ENCODE peak calls at places on chromosomes 6 and 20, in ten cellular contexts. One of them, this sample, is unnamed.

GRCh38 chr6:14130431-14131075 is 13.0 kb downstream of the CD83 start:
- DNase-seq in EH: no peak
- DNase-seq in CMK: no peak
- DNase-seq in NCI-H1092 treated with DMSO at 0.1 percent for 48 hours: no peak
- DNase-seq in heart right ventricle: no peak
- DNase-seq in head of caudate nucleus: no peak
- DNase-seq in substantia nigra: no peak
- DNase-seq in astrocyte of the cerebellum: no peak
- DNase-seq in activated CD4-positive, alpha-beta memory T cell treated with anti-CD3 and anti-CD28 coated beads for 36 hours: no peak
- DNase-seq in astrocyte: peak; percentile 27
- DNase-seq in this sample: no peak

GRCh38 chr20:22744341-22745193 is 160.2 kb upstream of the FOXA2 start:
- DNase-seq in EH: peak; percentile 17
- DNase-seq in CMK: no peak
- DNase-seq in NCI-H1092 treated with DMSO at 0.1 percent for 48 hours: no peak
- DNase-seq in heart right ventricle: no peak
- DNase-seq in head of caudate nucleus: no peak
- DNase-seq in substantia nigra: no peak
- DNase-seq in astrocyte of the cerebellum: no peak
- DNase-seq in activated CD4-positive, alpha-beta memory T cell treated with anti-CD3 and anti-CD28 coated beads for 36 hours: no peak
- DNase-seq in astrocyte: no peak
- DNase-seq in this sample: no peak

GRCh38 chr6:43095939-43096338 is 19.8 kb downstream of the PTK7 start:
- DNase-seq in EH: no peak
- DNase-seq in CMK: no peak
- DNase-seq in NCI-H1092 treated with DMSO at 0.1 percent for 48 hours: no peak
- DNase-seq in heart right ventricle: no peak
- DNase-seq in head of caudate nucleus: no peak
- DNase-seq in substantia nigra: no peak
- DNase-seq in astrocyte of the cerebellum: no peak
- DNase-seq in activated CD4-positive, alpha-beta memory T cell treated with anti-CD3 and anti-CD28 coated beads for 36 hours: no peak
- DNase-seq in astrocyte: no peak
- DNase-seq in this sample: no peak

GRCh38 chr6:117149324-117149723 is 116.0 kb upstream of the VGLL2 start:
- DNase-seq in EH: no peak
- DNase-seq in CMK: no peak
- DNase-seq in NCI-H1092 treated with DMSO at 0.1 percent for 48 hours: no peak
- DNase-seq in heart right ventricle: no peak
- DNase-seq in head of caudate nucleus: no peak
- DNase-seq in substantia nigra: no peak
- DNase-seq in astrocyte of the cerebellum: no peak
- DNase-seq in activated CD4-positive, alpha-beta memory T cell treated with anti-CD3 and anti-CD28 coated beads for 36 hours: no peak
- DNase-seq in astrocyte: no peak
- DNase-seq in this sample: no peak

GRCh38 chr6:88662163-88662580 is 301.2 kb downstream of the RNGTT start:
- DNase-seq in EH: no peak
- DNase-seq in CMK: no peak
- DNase-seq in NCI-H1092 treated with DMSO at 0.1 percent for 48 hours: no peak
- DNase-seq in heart right ventricle: no peak
- DNase-seq in head of caudate nucleus: no peak
- DNase-seq in substantia nigra: no peak
- DNase-seq in astrocyte of the cerebellum: no peak
- DNase-seq in activated CD4-positive, alpha-beta memory T cell treated with anti-CD3 and anti-CD28 coated beads for 36 hours: no peak
- DNase-seq in astrocyte: no peak
- DNase-seq in this sample: no peak

GRCh38 chr20:34982270-34983088 is 26.8 kb downstream of the MYH7B start:
- DNase-seq in EH: no peak
- DNase-seq in CMK: no peak
- DNase-seq in NCI-H1092 treated with DMSO at 0.1 percent for 48 hours: no peak
- DNase-seq in heart right ventricle: no peak
- DNase-seq in head of caudate nucleus: no peak
- DNase-seq in substantia nigra: no peak
- DNase-seq in astrocyte of the cerebellum: no peak
- DNase-seq in activated CD4-positive, alpha-beta memory T cell treated with anti-CD3 and anti-CD28 coated beads for 36 hours: no peak
- DNase-seq in astrocyte: no peak
- DNase-seq in this sample: no peak

GRCh38 chr6:74867286-74867685 is 338.6 kb downstream of the COL12A1 start:
- DNase-seq in EH: peak; percentile 67
- DNase-seq in CMK: no peak
- DNase-seq in NCI-H1092 treated with DMSO at 0.1 percent for 48 hours: no peak
- DNase-seq in heart right ventricle: no peak
- DNase-seq in head of caudate nucleus: no peak
- DNase-seq in substantia nigra: no peak
- DNase-seq in astrocyte of the cerebellum: no peak
- DNase-seq in activated CD4-positive, alpha-beta memory T cell treated with anti-CD3 and anti-CD28 coated beads for 36 hours: no peak
- DNase-seq in astrocyte: peak; percentile 39
- DNase-seq in this sample: no peak

GRCh38 chr6:73382462-73383113 is 12.0 kb upstream of the DDX43 start:
- DNase-seq in EH: peak; percentile 54
- DNase-seq in CMK: no peak
- DNase-seq in NCI-H1092 treated with DMSO at 0.1 percent for 48 hours: no peak
- DNase-seq in heart right ventricle: no peak
- DNase-seq in head of caudate nucleus: no peak
- DNase-seq in substantia nigra: no peak
- DNase-seq in astrocyte of the cerebellum: no peak
- DNase-seq in activated CD4-positive, alpha-beta memory T cell treated with anti-CD3 and anti-CD28 coated beads for 36 hours: no peak
- DNase-seq in astrocyte: no peak
- DNase-seq in this sample: no peak

GRCh38 chr6:75963569-75963968 is 108.9 kb downstream of the IMPG1 start:
- DNase-seq in EH: no peak
- DNase-seq in CMK: no peak
- DNase-seq in NCI-H1092 treated with DMSO at 0.1 percent for 48 hours: no peak
- DNase-seq in heart right ventricle: no peak
- DNase-seq in head of caudate nucleus: no peak
- DNase-seq in substantia nigra: no peak
- DNase-seq in astrocyte of the cerebellum: no peak
- DNase-seq in activated CD4-positive, alpha-beta memory T cell treated with anti-CD3 and anti-CD28 coated beads for 36 hours: no peak
- DNase-seq in astrocyte: no peak
- DNase-seq in this sample: no peak

GRCh38 chr6:118240878-118241528 is 307.1 kb upstream of the PLN start:
- DNase-seq in EH: no peak
- DNase-seq in CMK: no peak
- DNase-seq in NCI-H1092 treated with DMSO at 0.1 percent for 48 hours: no peak
- DNase-seq in heart right ventricle: no peak
- DNase-seq in head of caudate nucleus: no peak
- DNase-seq in substantia nigra: no peak
- DNase-seq in astrocyte of the cerebellum: no peak
- DNase-seq in activated CD4-positive, alpha-beta memory T cell treated with anti-CD3 and anti-CD28 coated beads for 36 hours: no peak
- DNase-seq in astrocyte: no peak
- DNase-seq in this sample: no peak

GRCh38 chr20:57177636-57178280 is 88.7 kb downstream of the BMP7 start:
- DNase-seq in EH: no peak
- DNase-seq in CMK: no peak
- DNase-seq in NCI-H1092 treated with DMSO at 0.1 percent for 48 hours: no peak
- DNase-seq in heart right ventricle: no peak
- DNase-seq in head of caudate nucleus: no peak
- DNase-seq in substantia nigra: no peak
- DNase-seq in astrocyte of the cerebellum: no peak
- DNase-seq in activated CD4-positive, alpha-beta memory T cell treated with anti-CD3 and anti-CD28 coated beads for 36 hours: no peak
- DNase-seq in astrocyte: no peak
- DNase-seq in this sample: no peak

GRCh38 chr6:17968081-17968518 is 19.3 kb downstream of the KIF13A start:
- DNase-seq in EH: peak; percentile 61
- DNase-seq in CMK: no peak
- DNase-seq in NCI-H1092 treated with DMSO at 0.1 percent for 48 hours: no peak
- DNase-seq in heart right ventricle: no peak
- DNase-seq in head of caudate nucleus: no peak
- DNase-seq in substantia nigra: no peak
- DNase-seq in astrocyte of the cerebellum: no peak
- DNase-seq in activated CD4-positive, alpha-beta memory T cell treated with anti-CD3 and anti-CD28 coated beads for 36 hours: no peak
- DNase-seq in astrocyte: peak; percentile 42
- DNase-seq in this sample: no peak

GRCh38 chr20:45318386-45318939 is 10.4 kb upstream of the MATN4 start:
- DNase-seq in EH: no peak
- DNase-seq in CMK: no peak
- DNase-seq in NCI-H1092 treated with DMSO at 0.1 percent for 48 hours: no peak
- DNase-seq in heart right ventricle: no peak
- DNase-seq in head of caudate nucleus: no peak
- DNase-seq in substantia nigra: no peak
- DNase-seq in astrocyte of the cerebellum: no peak
- DNase-seq in activated CD4-positive, alpha-beta memory T cell treated with anti-CD3 and anti-CD28 coated beads for 36 hours: peak; percentile 39
- DNase-seq in astrocyte: no peak
- DNase-seq in this sample: no peak

GRCh38 chr6:148758492-148758891 is 11.7 kb downstream of the UST start:
- DNase-seq in EH: no peak
- DNase-seq in CMK: no peak
- DNase-seq in NCI-H1092 treated with DMSO at 0.1 percent for 48 hours: no peak
- DNase-seq in heart right ventricle: peak; percentile 21
- DNase-seq in head of caudate nucleus: peak; percentile 49
- DNase-seq in substantia nigra: no peak
- DNase-seq in astrocyte of the cerebellum: no peak
- DNase-seq in activated CD4-positive, alpha-beta memory T cell treated with anti-CD3 and anti-CD28 coated beads for 36 hours: peak; percentile 78
- DNase-seq in astrocyte: no peak
- DNase-seq in this sample: no peak

GRCh38 chr20:2330090-2330695 is 34.4 kb downstream of the TGM3 start:
- DNase-seq in EH: no peak
- DNase-seq in CMK: no peak
- DNase-seq in NCI-H1092 treated with DMSO at 0.1 percent for 48 hours: peak; percentile 33
- DNase-seq in heart right ventricle: no peak
- DNase-seq in head of caudate nucleus: no peak
- DNase-seq in substantia nigra: no peak
- DNase-seq in astrocyte of the cerebellum: no peak
- DNase-seq in activated CD4-positive, alpha-beta memory T cell treated with anti-CD3 and anti-CD28 coated beads for 36 hours: no peak
- DNase-seq in astrocyte: no peak
- DNase-seq in this sample: peak; percentile 84

GRCh38 chr20:45406260-45407066 is 1.6 kb upstream of the DBNDD2 start:
- DNase-seq in EH: peak; percentile 70
- DNase-seq in CMK: peak; percentile 38
- DNase-seq in NCI-H1092 treated with DMSO at 0.1 percent for 48 hours: peak; percentile 56
- DNase-seq in heart right ventricle: peak; percentile 83
- DNase-seq in head of caudate nucleus: peak; percentile 85
- DNase-seq in substantia nigra: no peak
- DNase-seq in astrocyte of the cerebellum: no peak
- DNase-seq in activated CD4-positive, alpha-beta memory T cell treated with anti-CD3 and anti-CD28 coated beads for 36 hours: peak; percentile 60
- DNase-seq in astrocyte: peak; percentile 2
- DNase-seq in this sample: no peak

GRCh38 chr20:9093203-9093962 is 24.5 kb downstream of the PLCB4 start:
- DNase-seq in EH: peak; percentile 45
- DNase-seq in CMK: no peak
- DNase-seq in NCI-H1092 treated with DMSO at 0.1 percent for 48 hours: no peak
- DNase-seq in heart right ventricle: peak; percentile 36
- DNase-seq in head of caudate nucleus: no peak
- DNase-seq in substantia nigra: no peak
- DNase-seq in astrocyte of the cerebellum: no peak
- DNase-seq in activated CD4-positive, alpha-beta memory T cell treated with anti-CD3 and anti-CD28 coated beads for 36 hours: no peak
- DNase-seq in astrocyte: no peak
- DNase-seq in this sample: no peak

GRCh38 chr6:116444092-116444491 is 17.1 kb upstream of the CALHM6 start:
- DNase-seq in EH: peak; percentile 49
- DNase-seq in CMK: no peak
- DNase-seq in NCI-H1092 treated with DMSO at 0.1 percent for 48 hours: no peak
- DNase-seq in heart right ventricle: no peak
- DNase-seq in head of caudate nucleus: no peak
- DNase-seq in substantia nigra: no peak
- DNase-seq in astrocyte of the cerebellum: peak; percentile 12
- DNase-seq in activated CD4-positive, alpha-beta memory T cell treated with anti-CD3 and anti-CD28 coated beads for 36 hours: no peak
- DNase-seq in astrocyte: no peak
- DNase-seq in this sample: no peak

GRCh38 chr6:87724994-87725811 is 23.2 kb upstream of the AKIRIN2 start:
- DNase-seq in EH: no peak
- DNase-seq in CMK: no peak
- DNase-seq in NCI-H1092 treated with DMSO at 0.1 percent for 48 hours: no peak
- DNase-seq in heart right ventricle: no peak
- DNase-seq in head of caudate nucleus: no peak
- DNase-seq in substantia nigra: no peak
- DNase-seq in astrocyte of the cerebellum: no peak
- DNase-seq in activated CD4-positive, alpha-beta memory T cell treated with anti-CD3 and anti-CD28 coated beads for 36 hours: no peak
- DNase-seq in astrocyte: no peak
- DNase-seq in this sample: no peak